ENCODE peak calls at places on chromosome 7, in ten cellular contexts. J is endothelial cell; W is left ventricle myocardium inferior; S is activated naive CD4-positive, alpha-beta T cell treated with Interleukin-2 at 50 U/mL for 16 hours; A is cardiac fibroblast; D is fibroblast of mammary gland; K is SW480; H is bronchial epithelial cell; I is aorta; L is NCI-H1105 treated with DMSO at 0.1 percent for 48 hours. E is an unnamed sample.

GRCh38 chr7:30702200-30702599 is 19.9 kb upstream of the CRHR2 start:
- DNase-seq in J (no peak), S (no peak), A (no peak), H (peak; percentile 4), I (no peak), W (no peak), K (no peak), D (peak; percentile 16), L (no peak), E (no peak)

GRCh38 chr7:92727755-92728154 is 108.6 kb downstream of the CDK6 start:
- DNase-seq in A (peak; percentile 30), W (no peak), K (no peak), J (no peak), L (no peak), I (no peak), H (no peak), S (no peak), D (peak; percentile 90), E (no peak)

GRCh38 chr7:104264281-104264680 is 56.5 kb upstream of the ORC5 start:
- DNase-seq in W (no peak), I (no peak), A (peak; percentile 63), S (no peak), D (peak; percentile 86), K (no peak), J (no peak), L (no peak), H (peak; percentile 74), E (no peak)

GRCh38 chr7:30744075-30744417 is 7.9 kb upstream of the INMT start:
- DNase-seq in K (no peak), J (no peak), L (no peak), A (no peak), H (no peak), W (no peak), I (no peak), S (no peak), D (no peak), E (no peak)

GRCh38 chr7:106535234-106536026 is 125.5 kb downstream of the CCDC71L start:
- DNase-seq in S (no peak), I (no peak), A (peak; percentile 17), J (no peak), K (no peak), W (no peak), H (no peak), L (no peak), D (peak; percentile 45), E (no peak)

GRCh38 chr7:69422473-69423102 is 175.7 kb upstream of the AUTS2 start:
- DNase-seq in L (no peak), D (no peak), S (no peak), A (no peak), W (no peak), J (no peak), K (no peak), I (no peak), H (no peak), E (no peak)

GRCh38 chr7:2796358-2797352 is 47.5 kb downstream of the GNA12 start:
- DNase-seq in I (peak; percentile 90), H (no peak), J (no peak), W (peak; percentile 76), L (no peak), A (peak; percentile 92), K (no peak), S (no peak), D (peak; percentile 98), E (peak; percentile 61)

GRCh38 chr7:31056775-31057346 is 4.8 kb downstream of the ADCYAP1R1 start:
- DNase-seq in K (peak; percentile 41), L (peak; percentile 3), A (no peak), H (no peak), S (no peak), I (no peak), D (no peak), J (no peak), W (no peak), E (peak; percentile 12)

GRCh38 chr7:40836218-40836617 is 701.4 kb downstream of the SUGCT start:
- DNase-seq in K (no peak), J (no peak), I (no peak), D (peak; percentile 20), A (no peak), H (peak; percentile 72), L (no peak), W (no peak), S (no peak), E (no peak)

GRCh38 chr7:372546-372938 is 82.6 kb downstream of the FOXL3 start:
- DNase-seq in D (no peak), A (no peak), I (peak; percentile 59), L (no peak), K (no peak), W (peak; percentile 5), H (no peak), J (no peak), S (no peak), E (peak; percentile 1)

GRCh38 chr7:22488643-22489462 is 11.1 kb downstream of the STEAP1B start:
- DNase-seq in L (peak; percentile 73), A (peak; percentile 82), J (peak; percentile 80), I (no peak), S (peak; percentile 57), W (peak; percentile 33), D (peak; percentile 74), H (peak; percentile 59), K (peak; percentile 77), E (peak; percentile 70)

GRCh38 chr7:101156866-101157589 is 2.8 kb downstream of the AP1S1 start:
- DNase-seq in L (no peak), A (no peak), H (peak; percentile 31), W (no peak), D (no peak), J (no peak), K (no peak), S (no peak), I (no peak), E (no peak)

GRCh38 chr7:135217645-135218509 is 6.6 kb upstream of the WDR91 start:
- DNase-seq in J (no peak), L (no peak), W (no peak), D (no peak), K (peak; percentile 71), H (no peak), A (no peak), S (no peak), I (no peak), E (no peak)

GRCh38 chr7:26233902-26234511 is 32.5 kb downstream of the CBX3 start:
- DNase-seq in H (no peak), J (no peak), K (no peak), D (no peak), S (no peak), I (no peak), W (no peak), A (no peak), L (no peak), E (no peak)

GRCh38 chr7:70512144-70512543 is 619.8 kb upstream of the GALNT17 start:
- DNase-seq in K (no peak), S (no peak), A (no peak), W (no peak), I (no peak), L (no peak), J (no peak), D (no peak), H (no peak), E (peak; percentile 46)

GRCh38 chr7:141369422-141369821 is 181.8 kb upstream of the AGK start:
- DNase-seq in J (no peak), S (no peak), D (no peak), I (no peak), H (no peak), K (no peak), A (no peak), L (peak; percentile 66), W (peak; percentile 48), E (peak; percentile 89)

GRCh38 chr7:918118-918425 is 36.4 kb downstream of the ADAP1 start:
- DNase-seq in H (no peak), K (no peak), S (no peak), J (no peak), A (no peak), D (no peak), W (no peak), L (no peak), I (peak; percentile 38), E (no peak)

GRCh38 chr7:69517985-69518731 is 80.1 kb upstream of the AUTS2 start:
- DNase-seq in W (no peak), A (no peak), I (no peak), J (no peak), H (no peak), L (no peak), S (no peak), D (peak; percentile 13), K (no peak), E (no peak)

GRCh38 chr7:35339811-35340210 is 85.9 kb upstream of the TBX20 start:
- DNase-seq in S (no peak), A (no peak), I (no peak), D (no peak), H (no peak), L (no peak), K (no peak), J (no peak), W (no peak), E (no peak)

GRCh38 chr7:128915271-128915819 is 4.8 kb upstream of the KCP start:
- DNase-seq in S (no peak), A (no peak), H (no peak), K (no peak), I (peak; percentile 74), J (no peak), L (no peak), W (no peak), D (no peak), E (no peak)

GRCh38 chr7:94436018-94436604 is 41.4 kb downstream of the COL1A2 start:
- DNase-seq in D (peak; percentile 84), W (no peak), I (no peak), S (peak; percentile 40), K (peak; percentile 83), A (peak; percentile 88), J (peak; percentile 74), L (peak; percentile 70), H (peak; percentile 52), E (peak; percentile 73)

GRCh38 chr7:117119192-117119924 is 166.1 kb downstream of the ST7 start:
- DNase-seq in W (peak; percentile 72), L (peak; percentile 78), K (peak; percentile 63), H (peak; percentile 66), J (peak; percentile 91), I (peak; percentile 92), A (peak; percentile 90), D (peak; percentile 81), S (peak; percentile 76), E (peak; percentile 89)

GRCh38 chr7:54932818-54933543 is 85.8 kb upstream of the EGFR start:
- DNase-seq in S (no peak), D (peak; percentile 58), W (peak; percentile 57), I (peak; percentile 92), L (peak; percentile 87), J (peak; percentile 63), K (peak; percentile 91), H (peak; percentile 53), A (peak; percentile 55), E (peak; percentile 85)

GRCh38 chr7:867406-868188 is 8.8 kb upstream of the GET4 start:
- DNase-seq in J (no peak), S (no peak), L (no peak), K (peak; percentile 54), A (peak; percentile 49), I (peak; percentile 93), W (no peak), D (peak; percentile 69), H (peak; percentile 59), E (peak; percentile 81)

GRCh38 chr7:544528-545221 is 25.0 kb upstream of the PDGFA start:
- DNase-seq in A (no peak), I (peak; percentile 57), K (no peak), L (no peak), W (no peak), H (no peak), J (no peak), D (no peak), S (no peak), E (no peak)

GRCh38 chr7:7157177-7157886 is 25.0 kb upstream of the C1GALT1 start:
- DNase-seq in I (no peak), H (peak; percentile 54), D (peak; percentile 76), L (no peak), J (no peak), K (peak; percentile 93), S (peak; percentile 40), W (no peak), A (peak; percentile 89), E (no peak)

GRCh38 chr7:108565987-108566386 is 3.5 kb downstream of the THAP5 start:
- DNase-seq in H (no peak), I (no peak), W (no peak), K (no peak), D (no peak), A (no peak), S (no peak), J (no peak), L (no peak), E (no peak)

GRCh38 chr7:158228131-158228530 is 359.5 kb downstream of the PTPRN2 start:
- DNase-seq in S (no peak), I (no peak), H (no peak), J (no peak), W (no peak), K (no peak), A (no peak), L (no peak), D (no peak), E (no peak)